ENCODE peak calls at places on chromosomes 12 and 14, in ten cellular contexts. O, P, Y, J, W, E, S, Z, A and V are unnamed samples.

GRCh38 chr12:133105620-133106019 is 24.5 kb downstream of the ZNF891 start:
- DNase-seq in O (no peak), P (no peak), Y (no peak), J (no peak), W (no peak), E (no peak), S (peak), Z (no peak), A (no peak), V (no peak)

GRCh38 chr12:115078334-115078733 is 394.4 kb upstream of the TBX3 start:
- DNase-seq in O (no peak), P (no peak), Y (no peak), J (no peak), W (no peak), E (no peak), S (no peak), Z (no peak), A (no peak), V (no peak)

GRCh38 chr12:52522346-52523011 is 2.3 kb upstream of the KRT5 start:
- DNase-seq in O (no peak), P (no peak), Y (no peak), J (no peak), W (no peak), E (no peak), S (peak), Z (no peak), A (no peak), V (no peak)

GRCh38 chr14:92475451-92476187 is 38.0 kb upstream of the RIN3 start:
- DNase-seq in O (no peak), P (peak), Y (no peak), J (no peak), W (no peak), E (no peak), S (peak), Z (no peak), A (peak), V (no peak)

GRCh38 chr14:28771168-28771567 is 4.6 kb downstream of the FOXG1 start:
- DNase-seq in O (no peak), P (no peak), Y (no peak), J (no peak), W (no peak), E (no peak), S (no peak), Z (no peak), A (no peak), V (no peak)

GRCh38 chr14:100832311-100832960 is 6.5 kb downstream of the MEG3 start:
- DNase-seq in O (no peak), P (no peak), Y (peak), J (no peak), W (no peak), E (no peak), S (no peak), Z (peak), A (no peak), V (no peak)

GRCh38 chr12:58703911-58704310 is 216.4 kb downstream of the LRIG3 start:
- DNase-seq in O (no peak), P (no peak), Y (no peak), J (no peak), W (no peak), E (no peak), S (peak), Z (no peak), A (no peak), V (no peak)

GRCh38 chr12:39628836-39629235 is 9.2 kb upstream of the ABCD2 start:
- DNase-seq in O (no peak), P (no peak), Y (no peak), J (no peak), W (no peak), E (no peak), S (no peak), Z (no peak), A (no peak), V (peak)

GRCh38 chr12:64157610-64158009 is 64.5 kb downstream of the KICS2 start:
- DNase-seq in O (no peak), P (no peak), Y (no peak), J (no peak), W (no peak), E (no peak), S (no peak), Z (no peak), A (no peak), V (no peak)

GRCh38 chr12:31218203-31219025 is 107.5 kb downstream of the SINHCAF start:
- DNase-seq in O (no peak), P (no peak), Y (no peak), J (no peak), W (no peak), E (no peak), S (no peak), Z (no peak), A (no peak), V (no peak)

GRCh38 chr14:94110552-94111181 is at the start of gene IFI27:
- DNase-seq in O (no peak), P (peak), Y (no peak), J (no peak), W (peak), E (no peak), S (peak), Z (no peak), A (peak), V (no peak)

GRCh38 chr12:58412466-58412865 is 471.1 kb downstream of the ATP23 start:
- DNase-seq in O (no peak), P (no peak), Y (no peak), J (no peak), W (no peak), E (no peak), S (no peak), Z (no peak), A (no peak), V (no peak)

GRCh38 chr12:3670083-3670620 is 82.8 kb downstream of the CRACR2A start:
- DNase-seq in O (no peak), P (no peak), Y (no peak), J (no peak), W (no peak), E (no peak), S (no peak), Z (no peak), A (no peak), V (no peak)

GRCh38 chr14:94548999-94549985 is 11.9 kb upstream of the SERPINA4 start:
- DNase-seq in O (peak), P (peak), Y (peak), J (peak), W (peak), E (peak), S (peak), Z (peak), A (peak), V (peak)

GRCh38 chr14:67505254-67505653 is 16.7 kb upstream of the TMEM229B start:
- DNase-seq in O (no peak), P (no peak), Y (no peak), J (no peak), W (no peak), E (no peak), S (no peak), Z (no peak), A (no peak), V (no peak)

GRCh38 chr12:109290061-109290460 is 19.0 kb downstream of the FOXN4 start:
- DNase-seq in O (no peak), P (no peak), Y (no peak), J (no peak), W (no peak), E (no peak), S (no peak), Z (no peak), A (no peak), V (no peak)

GRCh38 chr12:49301759-49302158 is 6.8 kb downstream of the PRPH start:
- DNase-seq in O (no peak), P (no peak), Y (no peak), J (no peak), W (no peak), E (no peak), S (no peak), Z (no peak), A (no peak), V (peak)

GRCh38 chr12:9813821-9814798 is 13.2 kb upstream of the KLRF1 start:
- DNase-seq in O (peak), P (peak), Y (peak), J (no peak), W (peak), E (peak), S (peak), Z (peak), A (peak), V (peak)

GRCh38 chr14:92513966-92514843 is 624 bp downstream of the RIN3 start:
- DNase-seq in O (no peak), P (no peak), Y (peak), J (no peak), W (no peak), E (peak), S (peak), Z (peak), A (peak), V (no peak)

GRCh38 chr12:12275874-12276273 is 9.0 kb upstream of the LRP6 start:
- DNase-seq in O (no peak), P (no peak), Y (no peak), J (no peak), W (no peak), E (no peak), S (no peak), Z (no peak), A (no peak), V (no peak)

GRCh38 chr12:14567311-14568195 is at the start of gene PLBD1:
- DNase-seq in O (peak), P (peak), Y (peak), J (no peak), W (peak), E (peak), S (peak), Z (no peak), A (peak), V (no peak)

GRCh38 chr12:14614704-14615121 is 47.0 kb upstream of the PLBD1 start:
- DNase-seq in O (no peak), P (no peak), Y (no peak), J (no peak), W (no peak), E (no peak), S (no peak), Z (no peak), A (no peak), V (no peak)

GRCh38 chr12:21438643-21439042 is 1.2 kb downstream of the PYROXD1 start:
- DNase-seq in O (no peak), P (no peak), Y (no peak), J (no peak), W (no peak), E (no peak), S (no peak), Z (no peak), A (no peak), V (no peak)
- H3K4me3 ChIP-seq in O (peak), P (peak), Y (peak), J (peak), W (peak), E (peak), S (peak), Z (peak), A (peak), V (peak)

GRCh38 chr12:53600490-53601295 is 25.5 kb downstream of the ATF7 start:
- DNase-seq in O (no peak), P (no peak), Y (no peak), J (no peak), W (no peak), E (no peak), S (no peak), Z (no peak), A (no peak), V (no peak)

GRCh38 chr12:53599579-53599978 is 26.6 kb downstream of the ATF7 start:
- DNase-seq in O (no peak), P (no peak), Y (no peak), J (no peak), W (no peak), E (no peak), S (peak), Z (no peak), A (no peak), V (no peak)

GRCh38 chr12:53603196-53603595 is 23.0 kb downstream of the ATF7 start:
- DNase-seq in O (no peak), P (no peak), Y (no peak), J (no peak), W (no peak), E (no peak), S (no peak), Z (no peak), A (no peak), V (no peak)

GRCh38 chr12:53602176-53602942 is 23.8 kb downstream of the ATF7 start:
- DNase-seq in O (no peak), P (no peak), Y (no peak), J (no peak), W (no peak), E (no peak), S (no peak), Z (no peak), A (no peak), V (no peak)

DNA sequence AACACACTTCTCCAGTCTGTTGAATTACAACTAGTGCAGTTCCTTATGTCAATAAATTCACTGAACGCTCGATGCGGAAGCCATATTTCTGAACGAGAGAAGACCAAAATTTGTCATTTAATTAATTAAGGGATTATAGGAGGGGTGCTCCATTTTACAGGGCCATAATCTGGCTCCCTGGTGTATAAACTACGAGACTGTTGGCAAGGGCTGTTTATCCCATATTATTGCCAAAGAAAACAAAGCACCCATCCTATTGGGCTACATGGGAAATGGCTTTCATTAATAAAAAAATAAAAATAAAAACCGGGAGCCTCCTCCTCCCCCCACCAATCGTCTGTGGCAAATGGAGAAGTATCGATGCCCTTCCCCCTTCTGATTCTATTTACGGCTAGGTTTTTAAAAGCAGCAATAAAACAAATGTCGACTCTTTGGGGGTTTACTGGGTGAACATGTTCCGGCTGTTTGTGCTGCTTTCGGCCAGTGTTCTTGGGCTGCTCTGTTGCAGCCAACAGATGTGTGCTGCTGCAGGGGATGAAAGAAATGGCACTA is 24.8 kb downstream of the ATF7 start:
- DNase-seq in O (no peak), P (no peak), Y (no peak), J (no peak), W (no peak), E (no peak), S (no peak), Z (no peak), A (no peak), V (no peak)
- H3K4me3 ChIP-seq in O (no peak), P (peak), Y (no peak), J (no peak), W (no peak), E (no peak), S (no peak), Z (no peak), A (peak), V (no peak)

GRCh38 chr14:73743431-73743931 is 29.3 kb upstream of the PNMA1 start:
- DNase-seq in O (no peak), P (peak), Y (no peak), J (no peak), W (no peak), E (no peak), S (no peak), Z (peak), A (peak), V (peak)
- H3K4me3 ChIP-seq in O (no peak), P (peak), Y (no peak), J (no peak), W (no peak), E (no peak), S (no peak), Z (peak), A (no peak), V (peak)

GRCh38 chr14:60648934-60649814 is at the start of gene SIX1:
- DNase-seq in O (peak), P (peak), Y (peak), J (peak), W (peak), E (peak), S (peak), Z (no peak), A (peak), V (peak)
- H3K4me3 ChIP-seq in O (peak), P (peak), Y (peak), J (peak), W (peak), E (peak), S (peak), Z (no peak), A (peak), V (peak)

DNA sequence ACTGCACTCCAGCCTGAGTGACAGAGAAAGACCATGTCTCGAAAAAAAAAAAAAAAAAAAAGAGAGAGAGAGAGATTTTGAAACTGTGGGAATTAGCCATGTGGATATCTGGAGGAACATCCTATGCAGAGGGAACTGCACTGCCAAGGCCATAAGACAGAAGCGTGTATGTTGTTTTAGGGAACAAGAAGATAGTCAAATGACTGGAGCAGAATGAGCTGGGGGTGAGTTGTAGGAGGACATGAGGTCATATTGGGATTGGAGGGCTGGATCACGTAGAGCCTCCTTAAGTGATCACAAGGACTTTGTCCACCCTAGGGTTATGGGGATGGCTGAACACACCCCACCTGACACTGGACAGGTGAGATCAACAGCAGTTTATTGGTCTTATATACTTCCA is 8.3 kb upstream of the CGRRF1 start:
- DNase-seq in O (no peak), P (no peak), Y (no peak), J (no peak), W (no peak), E (no peak), S (no peak), Z (no peak), A (no peak), V (no peak)
- H3K4me3 ChIP-seq in O (no peak), P (no peak), Y (no peak), J (no peak), W (no peak), E (no peak), S (no peak), Z (no peak), A (no peak), V (no peak)

GRCh38 chr12:4911316-4911994 is 1.8 kb downstream of the KCNA1 start:
- DNase-seq in O (no peak), P (no peak), Y (no peak), J (no peak), W (no peak), E (no peak), S (no peak), Z (no peak), A (no peak), V (no peak)
- H3K4me3 ChIP-seq in O (no peak), P (peak), Y (peak), J (no peak), W (peak), E (no peak), S (no peak), Z (no peak), A (peak), V (no peak)

DNA sequence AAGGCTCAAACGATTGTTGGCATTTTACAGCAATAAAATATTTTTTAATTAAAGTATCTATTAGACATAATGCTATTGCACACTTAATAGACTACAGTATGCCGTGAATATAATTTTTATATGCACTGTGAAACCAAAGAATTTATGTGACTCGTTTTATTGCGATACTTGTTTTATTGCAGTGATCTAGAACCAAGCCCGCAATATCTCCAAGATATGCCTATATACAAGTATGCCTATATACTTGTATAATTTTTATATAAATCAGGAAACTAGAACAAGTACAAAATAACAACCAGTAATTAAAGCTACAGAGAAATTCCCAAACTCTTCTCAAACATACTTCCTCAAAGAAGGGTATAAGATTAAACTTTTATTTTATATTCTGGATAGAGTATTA is 31.3 kb downstream of the EEA1 start:
- DNase-seq in O (no peak), P (no peak), Y (no peak), J (no peak), W (no peak), E (no peak), S (no peak), Z (no peak), A (no peak), V (no peak)
- H3K4me3 ChIP-seq in O (no peak), P (no peak), Y (no peak), J (no peak), W (no peak), E (no peak), S (no peak), Z (no peak), A (no peak), V (no peak)